ENCODE peak calls at places on chromosomes 13 and 19, in nine cellular contexts. Q is SW 1271; G is pancreas; H is NCI-H82; Z is activated CD4-positive, alpha-beta T cell treated with anti-CD3 and anti-CD28 coated beads for 48 hours; P is stimulated activated CD4-positive, alpha-beta T cell treated with anti-CD3 and anti-CD28 coated beads, Interleukin-12 subunit alpha, Interleukin-12 subunit beta, amount 100 ng/mL, for 4 hours; R is NK-92 treated with Interleukin-12 subunit alpha and Interleukin-12 subunit beta, amount 100 ng/mL, for 24 hours; O is heart right ventricle; I is heart left ventricle. C is an unnamed sample.
A peak's percentile ranks its signal among the peaks of the same experiment; 100 is the strongest.

GRCh38 chr19:43465468-43466120 is at the start of gene LYPD3:
- DNase-seq in Q (no peak), G (peak; percentile 59), H (no peak), Z (peak; percentile 40), P (no peak), R (no peak), O (no peak), I (no peak), C (peak; percentile 62)

GRCh38 chr19:8446055-8446709 is 1.4 kb downstream of the HNRNPM start:
- DNase-seq in Q (no peak), G (no peak), H (no peak), Z (no peak), P (no peak), R (no peak), O (no peak), I (no peak), C (no peak)

GRCh38 chr19:12766051-12766521 is 9.3 kb downstream of the HOOK2 start:
- DNase-seq in Q (peak; percentile 61), G (peak; percentile 88), H (no peak), Z (peak; percentile 84), P (peak; percentile 73), R (no peak), O (peak; percentile 85), I (peak; percentile 92), C (peak; percentile 93)

GRCh38 chr19:32814046-32814445 is 55.5 kb downstream of the SLC7A9 start:
- DNase-seq in Q (no peak), G (no peak), H (peak; percentile 12), Z (no peak), P (no peak), R (no peak), O (no peak), I (no peak), C (no peak)

GRCh38 chr19:38745316-38745715 is 1.0 kb upstream of the CAPN12 start:
- DNase-seq in Q (no peak), G (no peak), H (no peak), Z (no peak), P (no peak), R (no peak), O (no peak), I (no peak), C (no peak)

GRCh38 chr13:58302349-58302748 is 670.8 kb downstream of the PCDH17 start:
- DNase-seq in Q (no peak), G (no peak), H (no peak), Z (no peak), P (no peak), R (no peak), O (no peak), I (no peak), C (no peak)

GRCh38 chr19:18429717-18430416 is 8.1 kb downstream of the ISYNA1 start:
- DNase-seq in Q (no peak), G (no peak), H (no peak), Z (no peak), P (no peak), R (no peak), O (no peak), I (no peak), C (peak; percentile 25)

GRCh38 chr19:16518483-16519229 is 22.5 kb downstream of the C19orf44 start:
- DNase-seq in Q (no peak), G (no peak), H (no peak), Z (no peak), P (no peak), R (no peak), O (no peak), I (no peak), C (no peak)

GRCh38 chr13:99258946-99259345 is 767 bp upstream of the GPR18 start:
- DNase-seq in Q (no peak), G (no peak), H (no peak), Z (no peak), P (no peak), R (no peak), O (no peak), I (no peak), C (no peak)

GRCh38 chr13:70357031-70357430 is 248.8 kb upstream of the KLHL1 start:
- DNase-seq in Q (no peak), G (no peak), H (no peak), Z (no peak), P (no peak), R (no peak), O (no peak), I (no peak), C (no peak)

GRCh38 chr13:113591750-113592149 is 7.2 kb downstream of the TFDP1 start:
- DNase-seq in Q (no peak), G (no peak), H (no peak), Z (no peak), P (no peak), R (no peak), O (no peak), I (peak; percentile 25), C (no peak)

GRCh38 chr13:102758842-102759241 is 14.7 kb downstream of the TEX30 start:
- DNase-seq in Q (no peak), G (no peak), H (no peak), Z (no peak), P (no peak), R (no peak), O (no peak), I (no peak), C (no peak)

GRCh38 chr19:8393192-8393870 is 3.2 kb downstream of the RAB11B start:
- DNase-seq in Q (no peak), G (no peak), H (no peak), Z (no peak), P (no peak), R (no peak), O (no peak), I (no peak), C (no peak)

GRCh38 chr13:75877092-75877491 is 241.0 kb downstream of the LMO7 start:
- DNase-seq in Q (no peak), G (no peak), H (no peak), Z (no peak), P (no peak), R (no peak), O (no peak), I (no peak), C (no peak)

GRCh38 chr13:30569901-30570576 is 47.7 kb upstream of the USPL1 start:
- DNase-seq in Q (peak; percentile 56), G (no peak), H (no peak), Z (peak; percentile 24), P (no peak), R (no peak), O (peak; percentile 8), I (no peak), C (no peak)

GRCh38 chr13:106573855-106574254 is 5.9 kb upstream of the ARGLU1 start:
- DNase-seq in Q (no peak), G (no peak), H (no peak), Z (no peak), P (no peak), R (no peak), O (peak; percentile 32), I (no peak), C (no peak)

GRCh38 chr13:100247937-100248336 is 159.0 kb downstream of the PCCA start:
- DNase-seq in Q (no peak), G (no peak), H (no peak), Z (no peak), P (no peak), R (no peak), O (no peak), I (no peak), C (no peak)

GRCh38 chr13:30078059-30078458 is 227.6 kb upstream of the UBL3 start:
- DNase-seq in Q (no peak), G (no peak), H (no peak), Z (no peak), P (no peak), R (no peak), O (no peak), I (no peak), C (no peak)

GRCh38 chr19:14371321-14371821 is 9.9 kb upstream of the ADGRE5 start:
- DNase-seq in Q (no peak), G (no peak), H (no peak), Z (no peak), P (no peak), R (no peak), O (no peak), I (no peak), C (no peak)

GRCh38 chr19:7914598-7915045 is at the start of gene TGFBR3L:
- DNase-seq in Q (no peak), G (no peak), H (peak; percentile 20), Z (no peak), P (no peak), R (no peak), O (no peak), I (peak; percentile 68), C (no peak)

GRCh38 chr19:3547301-3547731 is 8.3 kb downstream of the TEKTIP1 start:
- DNase-seq in Q (no peak), G (no peak), H (no peak), Z (peak; percentile 59), P (no peak), R (no peak), O (no peak), I (no peak), C (no peak)

GRCh38 chr19:2602391-2603181 is 99.9 kb downstream of the GNG7 start:
- DNase-seq in Q (no peak), G (peak; percentile 81), H (no peak), Z (no peak), P (no peak), R (no peak), O (peak; percentile 78), I (peak; percentile 88), C (peak; percentile 59)

GRCh38 chr19:947707-948533 is 22.1 kb downstream of the ARID3A start:
- DNase-seq in Q (no peak), G (no peak), H (no peak), Z (no peak), P (no peak), R (no peak), O (peak; percentile 53), I (peak; percentile 86), C (peak; percentile 74)